ENCODE peak calls at places on chromosomes 5 and 9, in four cellular contexts. I is H9, W is ovary, A is GM06990. B is an unnamed sample.

GRCh38 chr5:61229416-61229815 is 67.1 kb upstream of the SMIM15 start:
- DNase-seq in I (peak; percentile 26), A (peak; percentile 5), W (no peak), B (no peak)

GRCh38 chr5:31131381-31131811 is 62.1 kb upstream of the CDH6 start:
- DNase-seq in W (no peak), I (no peak), A (no peak), B (no peak)

GRCh38 chr5:886716-887325 is 5.8 kb downstream of the BRD9 start:
- DNase-seq in W (peak; percentile 15), I (no peak), A (no peak), B (no peak)

GRCh38 chr9:73219985-73220626 is 68.4 kb downstream of the ANXA1 start:
- DNase-seq in I (no peak), A (peak; percentile 9), W (no peak), B (no peak)

GRCh38 chr5:102858808-102859207 is 103.7 kb downstream of the PAM start:
- DNase-seq in A (no peak), I (no peak), W (no peak), B (no peak)

GRCh38 chr9:91117959-91118651 is 243.6 kb downstream of the AUH start:
- DNase-seq in W (peak; percentile 87), I (peak; percentile 73), A (no peak), B (no peak)

GRCh38 chr9:123354806-123355508 is 1.0 kb upstream of the CRB2 start:
- DNase-seq in W (peak; percentile 9), I (no peak), A (no peak), B (no peak)

GRCh38 chr5:147437161-147437596 is 72.7 kb downstream of the DPYSL3 start:
- DNase-seq in W (no peak), A (no peak), I (no peak), B (no peak)

GRCh38 chr5:137119321-137119720 is 379.8 kb downstream of the SPOCK1 start:
- DNase-seq in I (no peak), A (no peak), W (no peak), B (no peak)

GRCh38 chr9:36132081-36132480 is 4.5 kb upstream of the GLIPR2 start:
- DNase-seq in W (no peak), I (no peak), A (no peak), B (no peak)

GRCh38 chr5:89972901-89973300 is 436.7 kb downstream of the CETN3 start:
- DNase-seq in W (no peak), A (no peak), I (no peak), B (no peak)

GRCh38 chr5:115435776-115436712 is 108.5 kb downstream of the FEM1C start:
- DNase-seq in I (no peak), W (no peak), A (no peak), B (no peak)

GRCh38 chr9:12963537-12963936 is 188.7 kb downstream of the LURAP1L start:
- DNase-seq in I (no peak), A (no peak), W (no peak), B (no peak)

GRCh38 chr5:14577079-14577725 is 4.4 kb upstream of the OTULINL start:
- DNase-seq in W (no peak), I (peak; percentile 54), A (no peak), B (no peak)

GRCh38 chr5:58138791-58139190 is 321.1 kb downstream of the PLK2 start:
- DNase-seq in A (no peak), W (no peak), I (no peak), B (no peak)

GRCh38 chr9:35797311-35798109 is 6.1 kb downstream of the NPR2 start:
- DNase-seq in W (no peak), I (no peak), A (no peak), B (no peak)

GRCh38 chr5:75611324-75612210 is at the start of gene ANKDD1B:
- DNase-seq in A (peak; percentile 25), W (peak; percentile 51), I (peak; percentile 66), B (no peak)

GRCh38 chr5:74237746-74238145 is 402.8 kb downstream of the ENC1 start:
- DNase-seq in A (no peak), W (no peak), I (no peak), B (no peak)

GRCh38 chr9:130869250-130869649 is 27.4 kb downstream of the QRFP start:
- DNase-seq in I (no peak), A (no peak), W (peak; percentile 67), B (no peak)

GRCh38 chr5:126368239-126368812 is 54.9 kb upstream of the GRAMD2B start:
- DNase-seq in A (no peak), W (no peak), I (peak; percentile 73), B (no peak)

GRCh38 chr9:93588641-93589609 is 12.5 kb downstream of the PHF2 start:
- DNase-seq in A (no peak), I (no peak), W (peak; percentile 8), B (no peak)

GRCh38 chr5:127959152-127959764 is 124.3 kb upstream of the SLC12A2 start:
- DNase-seq in A (no peak), I (no peak), W (peak; percentile 61), B (peak; percentile 67)

GRCh38 chr9:33350310-33350709 is 52.1 kb downstream of the AQP7 start:
- DNase-seq in I (no peak), W (no peak), A (no peak), B (peak; percentile 80)

GRCh38 chr5:134245101-134245604 is 19.3 kb upstream of the PPP2CA start:
- DNase-seq in W (peak; percentile 63), I (peak; percentile 56), A (no peak), B (peak; percentile 67)

GRCh38 chr5:160685695-160686094 is 166.3 kb downstream of the ATP10B start:
- DNase-seq in I (no peak), A (no peak), W (no peak), B (no peak)

GRCh38 chr5:23352437-23352836 is 155.0 kb upstream of the PRDM9 start:
- DNase-seq in W (no peak), I (peak; percentile 61), A (no peak), B (no peak)

GRCh38 chr9:91611582-91611981 is 187.9 kb upstream of the NFIL3 start:
- DNase-seq in A (no peak), I (no peak), W (no peak), B (peak; percentile 1)

GRCh38 chr9:138069731-138070456 is 192.3 kb downstream of the CACNA1B start:
- DNase-seq in W (no peak), A (no peak), I (peak; percentile 42), B (no peak)

GRCh38 chr5:109468737-109469420 is 59.1 kb upstream of the PJA2 start:
- DNase-seq in I (peak; percentile 62), W (peak; percentile 84), A (peak; percentile 32), B (peak; percentile 78)

GRCh38 chr9:2047144-2047671 is 32.1 kb downstream of the SMARCA2 start:
- DNase-seq in I (no peak), W (no peak), A (no peak), B (no peak)

GRCh38 chr5:42887575-42887974 is 75.9 kb upstream of the SELENOP start:
- DNase-seq in I (no peak), W (no peak), A (no peak), B (no peak)

GRCh38 chr5:56791396-56791795 is 24.0 kb upstream of the MAP3K1 start:
- DNase-seq in I (no peak), W (no peak), A (peak; percentile 13), B (no peak)

GRCh38 chr5:103347729-103348128 is 89.2 kb downstream of the MACIR start:
- DNase-seq in A (no peak), I (no peak), W (no peak), B (no peak)

GRCh38 chr5:109877670-109878045 is 187.9 kb downstream of the MAN2A1 start:
- DNase-seq in I (no peak), A (no peak), W (no peak), B (no peak)

GRCh38 chr5:150158170-150158949 is 2.7 kb upstream of the PDGFRB start:
- DNase-seq in A (no peak), I (no peak), W (no peak), B (no peak)

GRCh38 chr5:126867237-126867636 is 90.3 kb downstream of the LMNB1 start:
- DNase-seq in W (no peak), I (no peak), A (no peak), B (no peak)

GRCh38 chr9:98255064-98255577 is 328 bp downstream of the TBC1D2 start:
- DNase-seq in W (no peak), A (no peak), I (no peak), B (no peak)

GRCh38 chr9:98254236-98255063 is 999 bp downstream of the TBC1D2 start:
- DNase-seq in W (no peak), A (no peak), I (no peak), B (no peak)

GRCh38 chr9:98253563-98253962 is 1.9 kb downstream of the TBC1D2 start:
- DNase-seq in W (no peak), I (no peak), A (no peak), B (no peak)

GRCh38 chr9:98256632-98257218 is 1.3 kb upstream of the TBC1D2 start:
- DNase-seq in A (no peak), W (no peak), I (no peak), B (no peak)

GRCh38 chr9:98255578-98256296 is at the start of gene TBC1D2:
- DNase-seq in A (peak; percentile 96), I (peak; percentile 97), W (peak; percentile 96), B (peak; percentile 74)
- TF ChIP-seq CTCF in A (no peak), I (peak; percentile 11), W (peak; percentile 36), B (peak; percentile 24)

GRCh38 chr5:69509212-69509611 is 16.6 kb downstream of the OCLN start:
- DNase-seq in I (no peak), W (no peak), A (no peak), B (no peak)

GRCh38 chr5:69502375-69503143 is 10.0 kb downstream of the OCLN start:
- DNase-seq in A (peak; percentile 32), W (no peak), I (no peak), B (peak; percentile 34)

GRCh38 chr5:69505306-69505705 is 12.7 kb downstream of the OCLN start:
- DNase-seq in A (no peak), I (no peak), W (no peak), B (no peak)

GRCh38 chr5:69503144-69503488 is 10.5 kb downstream of the OCLN start:
- DNase-seq in I (no peak), A (no peak), W (no peak), B (no peak)

GRCh38 chr5:69504036-69504435 is 11.4 kb downstream of the OCLN start:
- DNase-seq in I (no peak), A (no peak), W (no peak), B (no peak)
- TF ChIP-seq CTCF in I (no peak), A (no peak), W (no peak), B (no peak)

GRCh38 chr9:134531251-134531970 is 110.2 kb upstream of the COL5A1 start:
- DNase-seq in W (no peak), I (no peak), A (no peak), B (no peak)
- TF ChIP-seq CTCF in W (no peak), I (no peak), A (no peak), B (no peak)

GRCh38 chr9:134059188-134059641 is 8.6 kb downstream of the BRD3 start:
- DNase-seq in W (no peak), A (no peak), I (peak; percentile 19), B (no peak)
- TF ChIP-seq CTCF in W (no peak), A (no peak), I (no peak), B (no peak)

B was measured in AG04450.